ENCODE peak calls at places on chromosomes 16 and 17, in ten cellular contexts. T is AG10803; X is BJ; G is retina; N is SJCRH30; B is left ventricle myocardium inferior; Y is activated CD8-positive, alpha-beta T cell treated with anti-CD3 and anti-CD28 coated beads for 36 hours; Q is transverse colon; H is SK-N-DZ; L is posterior vena cava. A is an unnamed sample.

GRCh38 chr16:75789237-75789636 is 62.9 kb upstream of the CPHXL start:
- DNase-seq in H (peak; percentile 75), G (peak; percentile 51), T (peak; percentile 46), B (no peak), N (no peak), X (peak; percentile 2), Y (no peak), Q (no peak), L (no peak), A (peak; percentile 53)

GRCh38 chr17:74228326-74228978 is 15.1 kb downstream of the TTYH2 start:
- DNase-seq in H (no peak), G (no peak), N (no peak), T (no peak), B (no peak), L (no peak), Y (no peak), Q (no peak), X (no peak), A (no peak)

GRCh38 chr16:22366371-22366770 is 8.0 kb downstream of the CDR2 start:
- DNase-seq in Y (no peak), X (no peak), N (no peak), H (no peak), G (no peak), B (no peak), Q (no peak), T (no peak), L (no peak), A (no peak)

GRCh38 chr16:31508706-31509523 is 724 bp upstream of the RUSF1 start:
- DNase-seq in T (peak; percentile 72), X (no peak), B (no peak), Q (no peak), Y (no peak), N (no peak), H (no peak), G (no peak), L (no peak), A (no peak)

GRCh38 chr16:47925811-47926460 is 229.9 kb downstream of the ABCC12 start:
- DNase-seq in L (no peak), T (no peak), B (no peak), X (no peak), H (no peak), G (no peak), N (no peak), Y (no peak), Q (no peak), A (peak; percentile 11)

GRCh38 chr17:1153795-1154546 is 25.8 kb downstream of the ABR start:
- DNase-seq in X (no peak), Y (no peak), H (peak; percentile 72), G (peak; percentile 78), Q (peak; percentile 15), T (peak; percentile 87), N (peak; percentile 13), L (peak; percentile 91), B (peak; percentile 65), A (no peak)

GRCh38 chr16:57123216-57123968 is 31.0 kb downstream of the CPNE2 start:
- DNase-seq in Q (no peak), X (no peak), H (no peak), B (no peak), T (no peak), G (no peak), Y (no peak), L (no peak), N (no peak), A (no peak)

GRCh38 chr17:77889135-77889505 is 69.4 kb upstream of the TNRC6C start:
- DNase-seq in T (no peak), Y (no peak), G (no peak), L (peak; percentile 55), B (no peak), X (no peak), H (no peak), N (no peak), Q (no peak), A (no peak)

GRCh38 chr16:24135624-24136296 is 120.4 kb upstream of the CACNG3 start:
- DNase-seq in G (no peak), T (no peak), H (no peak), X (no peak), N (no peak), Q (no peak), Y (no peak), B (no peak), L (no peak), A (no peak)

GRCh38 chr16:88762258-88762870 is 22.7 kb downstream of the PIEZO1 start:
- DNase-seq in T (no peak), X (no peak), Q (no peak), H (no peak), B (no peak), N (no peak), L (no peak), Y (no peak), G (no peak), A (no peak)

GRCh38 chr16:68417711-68418301 is 30.5 kb downstream of the SMPD3 start:
- DNase-seq in G (no peak), Q (peak; percentile 85), T (no peak), H (no peak), Y (peak; percentile 84), L (no peak), N (no peak), X (no peak), B (no peak), A (no peak)